ENCODE peak calls at places on chromosomes 6 and 20, in five cellular contexts. One of them, this sample, is unnamed.
A peak's percentile ranks its signal among the peaks of the same experiment; 100 is the strongest.

GRCh38 chr6:118800394-118801071 is 93.4 kb upstream of the ASF1A start:
- DNase-seq in GM12878: peak; percentile 25
- DNase-seq in endothelial cell of umbilical vein: peak; percentile 76
- DNase-seq in sigmoid colon: peak; percentile 81
- DNase-seq in breast epithelium: peak; percentile 60
- DNase-seq in this sample: peak; percentile 86

GRCh38 chr6:16154904-16155303 is 26.0 kb downstream of the MYLIP start:
- DNase-seq in GM12878: no peak
- DNase-seq in breast epithelium: no peak
- DNase-seq in sigmoid colon: no peak
- DNase-seq in endothelial cell of umbilical vein: no peak
- DNase-seq in this sample: no peak

GRCh38 chr20:35662541-35662940 is 2.2 kb downstream of the CPNE1 start:
- DNase-seq in GM12878: no peak
- DNase-seq in breast epithelium: no peak
- DNase-seq in endothelial cell of umbilical vein: peak; percentile 12
- DNase-seq in sigmoid colon: no peak
- DNase-seq in this sample: no peak

GRCh38 chr6:111238464-111239119 is 151.3 kb downstream of the SLC16A10 start:
- DNase-seq in sigmoid colon: no peak
- DNase-seq in GM12878: no peak
- DNase-seq in endothelial cell of umbilical vein: peak; percentile 37
- DNase-seq in breast epithelium: no peak
- DNase-seq in this sample: no peak

GRCh38 chr6:7777062-7777461 is 51.2 kb downstream of the BMP6 start:
- DNase-seq in endothelial cell of umbilical vein: no peak
- DNase-seq in breast epithelium: no peak
- DNase-seq in GM12878: no peak
- DNase-seq in sigmoid colon: no peak
- DNase-seq in this sample: no peak

GRCh38 chr20:7025635-7026034 is 258.1 kb downstream of the BMP2 start:
- DNase-seq in sigmoid colon: no peak
- DNase-seq in breast epithelium: no peak
- DNase-seq in GM12878: no peak
- DNase-seq in endothelial cell of umbilical vein: no peak
- DNase-seq in this sample: no peak

GRCh38 chr6:136644597-136644952 is 94.4 kb upstream of the MAP7 start:
- DNase-seq in GM12878: no peak
- DNase-seq in sigmoid colon: no peak
- DNase-seq in breast epithelium: no peak
- DNase-seq in endothelial cell of umbilical vein: no peak
- DNase-seq in this sample: no peak

GRCh38 chr20:22504829-22505377 is 79.5 kb downstream of the FOXA2 start:
- DNase-seq in GM12878: no peak
- DNase-seq in endothelial cell of umbilical vein: no peak
- DNase-seq in sigmoid colon: no peak
- DNase-seq in breast epithelium: no peak
- DNase-seq in this sample: no peak

GRCh38 chr6:113672691-113673149 is 184.4 kb upstream of the MARCKS start:
- DNase-seq in breast epithelium: no peak
- DNase-seq in sigmoid colon: peak; percentile 70
- DNase-seq in GM12878: no peak
- DNase-seq in endothelial cell of umbilical vein: peak; percentile 51
- DNase-seq in this sample: peak; percentile 45

GRCh38 chr6:70414813-70415212 is 1.5 kb downstream of the FAM135A start:
- DNase-seq in sigmoid colon: no peak
- DNase-seq in endothelial cell of umbilical vein: no peak
- DNase-seq in breast epithelium: no peak
- DNase-seq in GM12878: no peak
- DNase-seq in this sample: no peak

GRCh38 chr6:38750968-38751615 is 36.0 kb downstream of the DNAH8 start:
- DNase-seq in sigmoid colon: no peak
- DNase-seq in breast epithelium: no peak
- DNase-seq in endothelial cell of umbilical vein: no peak
- DNase-seq in GM12878: no peak
- DNase-seq in this sample: no peak

DNA sequence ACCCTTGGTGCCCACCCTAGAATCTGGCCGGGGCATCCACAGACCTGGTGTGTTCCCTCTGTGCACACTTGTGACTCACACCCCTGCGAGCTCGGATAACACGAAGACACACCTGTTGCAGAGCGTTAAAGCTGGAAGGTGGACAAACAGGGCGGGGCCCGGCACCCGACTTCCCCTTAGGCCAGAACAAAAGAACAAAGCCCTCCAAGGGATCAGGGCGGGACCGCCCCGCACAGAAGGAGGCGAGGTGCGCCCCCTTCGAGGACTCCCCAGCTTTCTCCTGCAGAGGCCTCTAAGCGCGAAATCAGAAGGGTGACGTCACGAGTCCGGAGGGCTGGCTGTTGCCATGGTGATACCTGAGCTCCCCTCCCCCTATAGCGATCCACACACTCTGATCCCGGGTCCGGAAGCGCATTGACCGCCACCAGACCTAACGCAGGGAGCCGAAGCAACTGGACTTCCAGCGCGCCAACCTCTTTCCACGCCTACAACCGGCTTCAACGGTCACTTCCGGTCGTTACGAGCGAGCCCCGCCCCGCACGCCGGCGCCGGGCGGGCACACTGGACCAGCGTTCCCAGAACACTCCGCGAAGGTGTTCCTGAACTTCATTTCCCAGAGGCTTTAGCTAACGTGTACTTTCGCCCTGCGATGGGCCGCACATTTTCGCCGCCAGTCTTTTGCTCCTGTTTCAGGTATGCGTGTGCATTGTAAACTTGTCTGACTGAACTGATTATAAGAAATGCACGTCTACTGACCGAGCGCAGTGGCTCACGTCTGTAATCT is at the start of gene ZNF184:
- DNase-seq in GM12878: peak; percentile 89
- DNase-seq in endothelial cell of umbilical vein: peak; percentile 98
- DNase-seq in breast epithelium: peak; percentile 96
- DNase-seq in sigmoid colon: peak; percentile 98
- DNase-seq in this sample: peak; percentile 96
- TF ChIP-seq CTCF in GM12878: no peak
- TF ChIP-seq CTCF in endothelial cell of umbilical vein: no peak
- TF ChIP-seq CTCF in breast epithelium: peak; percentile 18
- TF ChIP-seq CTCF in sigmoid colon: peak; percentile 31
- TF ChIP-seq CTCF in this sample: no peak

GRCh38 chr6:31658158-31658688 is 2.4 kb downstream of the C6orf47 start:
- DNase-seq in endothelial cell of umbilical vein: no peak
- DNase-seq in GM12878: no peak
- DNase-seq in breast epithelium: no peak
- DNase-seq in sigmoid colon: no peak
- DNase-seq in this sample: no peak
- TF ChIP-seq POLR2AphosphoS5 in endothelial cell of umbilical vein: no peak
- TF ChIP-seq POLR2AphosphoS5 in GM12878: no peak
- TF ChIP-seq POLR2AphosphoS5 in breast epithelium: no peak
- TF ChIP-seq POLR2AphosphoS5 in sigmoid colon: no peak
- TF ChIP-seq POLR2AphosphoS5 in this sample: no peak

GRCh38 chr6:170552765-170553685 is at the start of gene PSMB1:
- DNase-seq in sigmoid colon: peak; percentile 97
- DNase-seq in GM12878: peak; percentile 60
- DNase-seq in breast epithelium: peak; percentile 90
- DNase-seq in endothelial cell of umbilical vein: peak; percentile 94
- DNase-seq in this sample: peak; percentile 95
- TF ChIP-seq POLR2A in sigmoid colon: peak; percentile 94
- TF ChIP-seq POLR2A in GM12878: peak; percentile 98
- TF ChIP-seq POLR2A in breast epithelium: peak; percentile 93
- TF ChIP-seq POLR2A in endothelial cell of umbilical vein: peak; percentile 95
- TF ChIP-seq POLR2A in this sample: peak; percentile 81

GRCh38 chr20:19647992-19648391 is 110.1 kb upstream of the RIN2 start:
- DNase-seq in GM12878: no peak
- DNase-seq in sigmoid colon: no peak
- DNase-seq in endothelial cell of umbilical vein: no peak
- DNase-seq in breast epithelium: no peak
- DNase-seq in this sample: no peak
- TF ChIP-seq CTCF in GM12878: no peak
- TF ChIP-seq CTCF in sigmoid colon: no peak
- TF ChIP-seq CTCF in endothelial cell of umbilical vein: no peak
- TF ChIP-seq CTCF in breast epithelium: no peak
- TF ChIP-seq CTCF in this sample: no peak

GRCh38 chr6:148758492-148758891 is 11.7 kb downstream of the UST start:
- DNase-seq in breast epithelium: no peak
- DNase-seq in GM12878: peak; percentile 98
- DNase-seq in sigmoid colon: no peak
- DNase-seq in endothelial cell of umbilical vein: no peak
- DNase-seq in this sample: no peak
- TF ChIP-seq POLR2AphosphoS5 in breast epithelium: no peak
- TF ChIP-seq POLR2AphosphoS5 in GM12878: peak; percentile 77
- TF ChIP-seq POLR2AphosphoS5 in sigmoid colon: no peak
- TF ChIP-seq POLR2AphosphoS5 in endothelial cell of umbilical vein: no peak
- TF ChIP-seq POLR2AphosphoS5 in this sample: no peak

DNA sequence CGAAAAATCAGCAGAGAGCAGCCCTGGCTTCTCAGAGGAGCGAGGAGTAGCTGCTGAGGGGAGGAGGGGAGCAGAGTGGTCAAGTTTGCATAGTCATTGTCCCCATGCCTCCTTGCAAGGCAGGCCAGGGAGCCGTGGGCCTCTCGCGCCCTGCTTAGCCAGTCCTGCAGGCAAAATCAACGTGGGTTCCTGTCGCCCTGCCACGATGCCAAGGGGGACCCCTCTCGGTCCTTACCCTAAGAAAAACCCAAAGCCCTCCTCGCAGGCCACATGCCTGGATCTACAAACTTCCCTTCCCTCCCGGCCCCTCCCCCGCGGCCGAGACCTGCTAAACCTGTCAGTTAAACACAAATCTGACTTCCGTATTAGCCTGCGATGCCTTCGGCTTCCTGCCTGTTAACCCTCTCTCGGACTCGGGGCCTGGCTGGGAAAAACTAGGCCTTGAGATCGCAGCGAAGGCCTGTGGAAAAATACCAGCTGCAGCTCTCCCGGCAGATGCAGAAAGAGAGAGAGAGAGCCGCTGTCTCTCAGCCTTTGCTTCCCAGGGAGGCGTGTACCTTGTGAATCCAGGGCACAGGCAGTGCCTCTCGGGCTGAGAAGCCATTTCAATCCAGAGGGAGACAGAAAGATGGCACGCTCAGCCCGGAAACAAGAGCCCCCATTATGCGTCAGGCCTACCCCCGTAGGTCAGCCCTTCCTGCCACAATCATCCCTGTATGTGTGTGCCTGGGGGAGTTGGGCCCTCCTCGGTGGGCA is 975 bp upstream of the ZMYND8 start:
- DNase-seq in sigmoid colon: peak; percentile 95
- DNase-seq in breast epithelium: peak; percentile 94
- DNase-seq in endothelial cell of umbilical vein: peak; percentile 96
- DNase-seq in GM12878: no peak
- DNase-seq in this sample: peak; percentile 96
- TF ChIP-seq POLR2A in sigmoid colon: peak; percentile 58
- TF ChIP-seq POLR2A in breast epithelium: peak; percentile 53
- TF ChIP-seq POLR2A in endothelial cell of umbilical vein: peak; percentile 69
- TF ChIP-seq POLR2A in GM12878: peak; percentile 90
- TF ChIP-seq POLR2A in this sample: peak; percentile 40

GRCh38 chr6:34859951-34860350 is 27.9 kb downstream of the TAF11 start:
- DNase-seq in endothelial cell of umbilical vein: no peak
- DNase-seq in sigmoid colon: no peak
- DNase-seq in breast epithelium: no peak
- DNase-seq in GM12878: no peak
- DNase-seq in this sample: no peak

GRCh38 chr6:34864007-34864406 is 23.8 kb downstream of the TAF11 start:
- DNase-seq in sigmoid colon: no peak
- DNase-seq in breast epithelium: no peak
- DNase-seq in GM12878: no peak
- DNase-seq in endothelial cell of umbilical vein: no peak
- DNase-seq in this sample: no peak

GRCh38 chr6:34855463-34855862 is 32.4 kb downstream of the TAF11 start:
- DNase-seq in sigmoid colon: no peak
- DNase-seq in endothelial cell of umbilical vein: no peak
- DNase-seq in GM12878: no peak
- DNase-seq in breast epithelium: no peak
- DNase-seq in this sample: no peak

DNA sequence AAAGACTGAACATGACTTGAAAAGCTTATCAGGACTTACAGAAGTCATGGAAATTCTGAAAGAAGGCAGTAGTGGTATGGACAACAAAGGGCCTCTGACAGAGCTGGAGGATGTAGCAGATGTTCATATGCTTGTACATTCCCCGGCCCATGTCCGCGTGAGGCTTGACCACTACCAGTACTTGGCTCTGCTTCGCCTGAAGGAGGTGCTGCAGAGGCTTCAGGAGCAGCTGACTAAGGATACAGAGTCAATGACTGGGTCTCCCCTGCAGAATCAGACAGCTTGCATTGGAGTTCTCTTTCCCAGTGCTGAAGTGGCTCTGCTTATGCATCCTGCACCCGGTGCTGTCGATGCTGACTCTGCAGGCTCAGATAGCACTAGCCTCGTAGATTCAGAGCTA is 29.2 kb downstream of the TAF11 start:
- DNase-seq in sigmoid colon: no peak
- DNase-seq in endothelial cell of umbilical vein: no peak
- DNase-seq in GM12878: no peak
- DNase-seq in breast epithelium: no peak
- DNase-seq in this sample: no peak
- TF ChIP-seq CTCF in sigmoid colon: no peak
- TF ChIP-seq CTCF in endothelial cell of umbilical vein: no peak
- TF ChIP-seq CTCF in GM12878: no peak
- TF ChIP-seq CTCF in breast epithelium: no peak
- TF ChIP-seq CTCF in this sample: no peak

GRCh38 chr20:47652301-47652700 is 133.0 kb downstream of the SULF2 start:
- DNase-seq in GM12878: no peak
- DNase-seq in sigmoid colon: no peak
- DNase-seq in breast epithelium: no peak
- DNase-seq in endothelial cell of umbilical vein: no peak
- DNase-seq in this sample: no peak

GRCh38 chr20:47654370-47654769 is 130.9 kb downstream of the SULF2 start:
- DNase-seq in breast epithelium: no peak
- DNase-seq in endothelial cell of umbilical vein: no peak
- DNase-seq in GM12878: no peak
- DNase-seq in sigmoid colon: no peak
- DNase-seq in this sample: no peak

GRCh38 chr20:47655635-47656034 is 129.6 kb downstream of the SULF2 start:
- DNase-seq in breast epithelium: no peak
- DNase-seq in sigmoid colon: no peak
- DNase-seq in GM12878: no peak
- DNase-seq in endothelial cell of umbilical vein: no peak
- DNase-seq in this sample: no peak

GRCh38 chr20:47652794-47653193 is 132.5 kb downstream of the SULF2 start:
- DNase-seq in endothelial cell of umbilical vein: no peak
- DNase-seq in GM12878: no peak
- DNase-seq in sigmoid colon: no peak
- DNase-seq in breast epithelium: no peak
- DNase-seq in this sample: no peak

DNA sequence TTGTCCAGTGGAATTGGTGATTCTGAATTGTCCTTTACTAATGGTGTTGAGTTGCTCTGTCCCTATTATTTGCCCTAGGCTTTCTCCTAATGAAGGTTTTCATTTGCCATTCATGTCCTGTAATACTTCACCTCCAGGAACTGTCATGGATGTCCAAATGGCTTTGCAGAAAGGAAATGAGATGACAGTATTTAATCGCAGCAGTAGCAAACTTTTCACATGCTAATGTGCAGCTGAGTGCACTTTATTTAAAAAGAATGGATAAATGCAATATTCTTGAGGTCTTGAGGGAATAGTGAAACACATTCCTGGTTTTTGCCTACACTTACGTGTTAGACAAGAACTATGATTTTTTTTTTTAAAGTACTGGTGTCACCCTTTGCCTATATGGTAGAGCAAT is 131.4 kb downstream of the SULF2 start:
- DNase-seq in breast epithelium: no peak
- DNase-seq in sigmoid colon: no peak
- DNase-seq in GM12878: no peak
- DNase-seq in endothelial cell of umbilical vein: no peak
- DNase-seq in this sample: no peak
- TF ChIP-seq POLR2AphosphoS5 in breast epithelium: no peak
- TF ChIP-seq POLR2AphosphoS5 in sigmoid colon: no peak
- TF ChIP-seq POLR2AphosphoS5 in GM12878: no peak
- TF ChIP-seq POLR2AphosphoS5 in endothelial cell of umbilical vein: no peak
- TF ChIP-seq POLR2AphosphoS5 in this sample: no peak

This sample was measured in stomach.